ENCODE peak calls at places on chromosomes 6 and 20, in seven cellular contexts. Y is fibroblast of pulmonary artery; N is SW 1271; R is mesothelial cell of epicardium; V is CD8-positive, alpha-beta memory T cell; T is activated CD8-positive, alpha-beta memory T cell treated with anti-CD3 and anti-CD28 coated beads, Interleukin-2, amount 10 ng/mL, durations not matched to agents 7 days and 5 days; W is fibroblast of the conjunctiva. C is an unnamed sample.

GRCh38 chr6:66851930-66852329 is 1144.9 kb upstream of the EYS start:
- DNase-seq in R (no peak), T (no peak), Y (peak), N (no peak), V (no peak), W (no peak), C (no peak)

GRCh38 chr6:135475292-135475886 is 22.2 kb downstream of the AHI1 start:
- DNase-seq in T (no peak), R (no peak), N (no peak), W (no peak), V (no peak), Y (no peak), C (peak)

GRCh38 chr20:22460231-22460630 is 124.1 kb downstream of the FOXA2 start:
- DNase-seq in V (no peak), Y (no peak), N (no peak), T (no peak), W (no peak), R (no peak), C (no peak)

GRCh38 chr6:53896237-53896636 is 101.4 kb downstream of the LRRC1 start:
- DNase-seq in V (no peak), R (no peak), N (no peak), W (no peak), Y (peak), T (no peak), C (no peak)

GRCh38 chr6:35719830-35720733 is 16.8 kb upstream of the ARMC12 start:
- DNase-seq in T (peak), W (no peak), Y (peak), N (no peak), V (no peak), R (no peak), C (no peak)

GRCh38 chr20:38498909-38499308 is 26.3 kb downstream of the RALGAPB start:
- DNase-seq in R (no peak), V (no peak), Y (no peak), T (no peak), W (no peak), N (no peak), C (no peak)

GRCh38 chr20:63132715-63133471 is 83.0 kb downstream of the YTHDF1 start:
- DNase-seq in T (no peak), R (peak), W (no peak), V (no peak), Y (no peak), N (no peak), C (no peak)

GRCh38 chr20:54398814-54399213 is 76.6 kb upstream of the DOK5 start:
- DNase-seq in W (no peak), Y (no peak), R (no peak), N (no peak), V (no peak), T (no peak), C (no peak)

GRCh38 chr20:48656661-48657211 is 171.1 kb downstream of the PREX1 start:
- DNase-seq in T (no peak), Y (no peak), V (no peak), N (peak), W (no peak), R (no peak), C (no peak)

GRCh38 chr6:804771-805170 is 111.8 kb upstream of the EXOC2 start:
- DNase-seq in V (no peak), W (no peak), Y (no peak), N (no peak), T (no peak), R (no peak), C (no peak)

GRCh38 chr20:37042986-37043972 is 52.5 kb downstream of the RBL1 start:
- DNase-seq in W (no peak), Y (no peak), V (peak), N (no peak), T (peak), R (no peak), C (no peak)

GRCh38 chr6:26575494-26575939 is 21.2 kb upstream of the ABT1 start:
- DNase-seq in R (no peak), T (no peak), N (peak), Y (no peak), V (no peak), W (no peak), C (no peak)

GRCh38 chr6:10513544-10513943 is 7.6 kb upstream of the GCNT2 start:
- DNase-seq in Y (no peak), W (no peak), R (no peak), V (no peak), N (no peak), T (no peak), C (no peak)

GRCh38 chr6:88165877-88166492 is at the start of gene CNR1:
- DNase-seq in R (peak), T (no peak), W (peak), Y (peak), V (no peak), N (no peak), C (no peak)

GRCh38 chr6:27279513-27280063 is 32.1 kb downstream of the PRSS16 start:
- DNase-seq in N (no peak), V (no peak), Y (no peak), R (no peak), T (no peak), W (no peak), C (no peak)

GRCh38 chr6:16684195-16684689 is 77.0 kb downstream of the ATXN1 start:
- DNase-seq in T (no peak), Y (peak), N (no peak), V (no peak), W (no peak), R (no peak), C (no peak)

GRCh38 chr20:210809-211502 is 16.1 kb upstream of the DEFB129 start:
- DNase-seq in N (no peak), W (no peak), V (no peak), Y (no peak), T (no peak), R (no peak), C (no peak)

GRCh38 chr6:122268394-122268793 is 131.1 kb upstream of the HSF2 start:
- DNase-seq in Y (no peak), V (no peak), R (no peak), T (no peak), W (no peak), N (no peak), C (no peak)

GRCh38 chr6:13924146-13924948 is 405 bp upstream of the RNF182 start:
- DNase-seq in V (peak), N (peak), R (peak), Y (peak), W (no peak), T (peak), C (no peak)

GRCh38 chr6:166540631-166541331 is 45.7 kb downstream of the RAMACL start:
- DNase-seq in T (peak), V (peak), N (no peak), Y (no peak), R (no peak), W (no peak), C (no peak)

GRCh38 chr6:126886106-126886505 is 232.4 kb upstream of the RSPO3 start:
- DNase-seq in T (no peak), R (no peak), V (no peak), W (no peak), N (no peak), Y (peak), C (no peak)

GRCh38 chr6:116268589-116269293 is 11.0 kb downstream of the TSPYL1 start:
- DNase-seq in R (no peak), V (no peak), Y (peak), T (no peak), N (peak), W (peak), C (peak)

GRCh38 chr6:25175656-25176055 is 103.5 kb upstream of the CARMIL1 start:
- DNase-seq in Y (no peak), R (no peak), T (no peak), W (no peak), V (no peak), N (no peak), C (no peak)

GRCh38 chr6:137728386-137729349 is 138.4 kb upstream of the TNFAIP3 start:
- DNase-seq in W (peak), Y (peak), N (no peak), R (no peak), V (no peak), T (no peak), C (peak)

C was measured in GM04504.